ENCODE peak calls at places on chromosomes 1 and 21, in four cellular contexts. F is K562, W is HepG2, U is GM12878. X is an unnamed sample.

GRCh38 chr1:41882496-41882895 is 36.2 kb downstream of the HIVEP3 start:
- DNase-seq in F (no peak), W (no peak), U (no peak), X (no peak)

GRCh38 chr1:192133350-192133950 is 24.8 kb upstream of the RGS18 start:
- DNase-seq in F (no peak), W (no peak), U (no peak), X (no peak)

GRCh38 chr1:175267716-175268416 is 75.3 kb upstream of the KIAA0040 start:
- DNase-seq in F (no peak), W (no peak), U (no peak), X (no peak)

GRCh38 chr1:157147906-157148717 is 9.9 kb upstream of the ETV3 start:
- DNase-seq in F (no peak), W (no peak), U (no peak), X (no peak)

GRCh38 chr1:25562101-25562927 is 18.9 kb downstream of the LDLRAP1 start:
- DNase-seq in F (peak), W (peak), U (peak), X (no peak)

GRCh38 chr1:24934300-24935195 is 4.5 kb upstream of the RUNX3 start:
- DNase-seq in F (no peak), W (no peak), U (no peak), X (no peak)

GRCh38 chr1:228781161-228781771 is 46.0 kb downstream of the RHOU start:
- DNase-seq in F (no peak), W (no peak), U (no peak), X (no peak)

GRCh38 chr1:176102243-176102642 is 104.8 kb downstream of the COP1 start:
- DNase-seq in F (no peak), W (no peak), U (no peak), X (no peak)

GRCh38 chr1:10494754-10495474 is 20.2 kb downstream of the PEX14 start:
- DNase-seq in F (peak), W (peak), U (peak), X (peak)

GRCh38 chr21:45982758-45983731 is 1.5 kb downstream of the COL6A1 start:
- DNase-seq in F (no peak), W (no peak), U (no peak), X (peak)

GRCh38 chr21:39164523-39164922 is 18.7 kb downstream of the PSMG1 start:
- DNase-seq in F (no peak), W (no peak), U (no peak), X (no peak)

GRCh38 chr21:39156024-39156423 is 27.2 kb downstream of the PSMG1 start:
- DNase-seq in F (no peak), W (no peak), U (no peak), X (no peak)

GRCh38 chr21:39161064-39161463 is 22.2 kb downstream of the PSMG1 start:
- DNase-seq in F (no peak), W (no peak), U (no peak), X (no peak)

GRCh38 chr21:39155578-39155977 is 27.7 kb downstream of the PSMG1 start:
- DNase-seq in F (no peak), W (no peak), U (no peak), X (no peak)

DNA sequence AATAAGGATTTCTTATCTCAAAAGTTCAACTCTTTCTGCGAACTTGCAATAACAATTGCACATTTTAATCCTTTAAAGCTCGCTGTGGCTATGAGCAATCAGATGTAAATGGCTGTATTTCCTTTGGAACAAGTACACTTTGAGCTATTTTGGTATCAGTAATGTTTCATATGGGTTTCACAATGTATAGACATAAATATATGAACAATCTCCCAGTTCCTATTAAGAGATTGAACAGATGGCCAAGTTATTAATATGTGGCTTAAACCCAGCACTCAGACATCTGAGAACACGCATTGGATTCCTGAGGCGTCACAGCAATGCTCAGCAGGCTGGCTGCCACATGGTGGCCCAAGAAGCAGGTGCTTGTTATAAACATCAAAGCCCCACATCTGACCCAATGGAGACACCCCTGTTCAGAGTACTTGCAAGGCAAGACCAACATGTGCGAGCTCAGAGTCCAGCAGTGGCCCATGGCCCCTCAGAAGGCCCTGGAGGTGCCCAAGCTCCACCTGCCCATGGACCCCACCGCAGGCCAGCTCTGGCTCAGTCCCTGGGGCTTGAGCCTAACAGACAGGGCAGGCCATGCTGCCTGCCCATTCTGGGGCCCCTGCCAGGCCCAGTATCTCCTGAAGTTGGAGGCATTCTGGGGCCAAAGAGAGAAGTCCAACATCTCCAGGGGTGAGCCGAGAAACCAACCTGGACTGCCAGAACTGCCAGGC is 23.7 kb downstream of the PSMG1 start:
- DNase-seq in F (no peak), W (no peak), U (no peak), X (no peak)
- TF ChIP-seq CBFB in F (no peak), W (no peak), U (no peak), X (no peak)

GRCh38 chr1:27348861-27349783 is 7.3 kb downstream of the SYTL1 start:
- DNase-seq in F (peak), W (no peak), U (no peak), X (peak)
- TF ChIP-seq CBFB in F (no peak), W (no peak), U (no peak), X (no peak)

GRCh38 chr21:42305707-42306147 is 9.5 kb downstream of the TFF3 start:
- DNase-seq in F (no peak), W (no peak), U (no peak), X (no peak)

GRCh38 chr21:42308914-42309752 is 6.1 kb downstream of the TFF3 start:
- DNase-seq in F (no peak), W (no peak), U (no peak), X (no peak)

GRCh38 chr21:42306366-42307035 is 8.7 kb downstream of the TFF3 start:
- DNase-seq in F (no peak), W (no peak), U (no peak), X (no peak)

GRCh38 chr21:42308161-42308913 is 6.9 kb downstream of the TFF3 start:
- DNase-seq in F (no peak), W (no peak), U (no peak), X (no peak)

DNA sequence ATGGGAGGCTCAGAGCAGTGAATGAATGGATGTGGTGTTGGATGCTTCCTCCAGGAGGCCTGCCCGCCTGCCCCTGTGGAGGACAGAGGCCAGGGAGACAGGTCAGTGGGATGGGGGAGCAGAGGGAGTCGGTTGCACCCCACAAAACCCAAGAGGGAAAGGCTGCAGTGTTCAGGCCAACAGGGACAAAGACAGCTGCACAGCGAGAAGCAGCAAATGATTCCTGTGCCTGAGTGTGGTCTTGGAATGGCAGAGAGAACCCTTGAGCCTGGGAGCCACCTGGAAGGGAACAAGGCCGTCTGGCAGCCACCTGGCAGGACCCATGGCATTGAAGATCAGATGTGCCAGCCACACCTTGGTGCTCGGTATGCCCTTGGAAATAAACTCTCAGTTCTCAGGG is 8.1 kb downstream of the TFF3 start:
- DNase-seq in F (no peak), W (no peak), U (no peak), X (no peak)
- TF ChIP-seq CBFB in F (no peak), W (no peak), U (no peak), X (no peak)

DNA sequence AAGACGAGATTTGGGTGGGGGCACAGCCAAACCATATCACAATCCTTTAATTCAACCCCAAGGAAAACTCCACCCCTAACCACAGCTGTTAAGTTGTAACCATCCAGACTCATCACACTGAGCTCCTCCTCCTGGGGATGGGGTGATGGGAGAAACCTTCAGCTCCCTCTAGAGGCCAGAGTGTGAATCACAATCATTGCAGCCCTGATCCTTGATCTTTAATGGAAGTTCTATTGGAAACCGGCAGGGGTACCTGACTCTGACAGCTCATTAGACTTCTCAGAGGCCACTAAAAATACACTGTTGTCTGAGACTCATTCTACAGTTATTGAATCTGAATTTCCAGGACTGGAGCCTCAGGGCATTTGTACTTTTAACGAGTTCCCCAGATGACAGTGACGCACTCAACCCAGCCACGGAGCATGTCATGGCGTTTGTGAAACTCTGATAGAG is 127.2 kb downstream of the IGSF21 start:
- DNase-seq in F (peak), W (peak), U (no peak), X (peak)
- TF ChIP-seq CBFB in F (no peak), W (no peak), U (no peak), X (no peak)

GRCh38 chr1:107640207-107640606 is 324.8 kb downstream of the VAV3 start:
- DNase-seq in F (no peak), W (no peak), U (no peak), X (no peak)
- TF ChIP-seq CBFB in F (no peak), W (no peak), U (no peak), X (no peak)

X was measured in WTC11.